ENCODE peak calls at places on chromosome 12, in five cellular contexts. One of them, this sample, is unnamed.

GRCh38 chr12:92042791-92043531 is 102.7 kb downstream of the BTG1 start:
- DNase-seq in amniotic stem cell: no peak
- DNase-seq in type B pancreatic cell: no peak
- DNase-seq in C1 segment of cervical spinal cord: no peak
- DNase-seq in NCI-H460: no peak
- DNase-seq in this sample: no peak

GRCh38 chr12:130803707-130804106 is 35.3 kb downstream of the STX2 start:
- DNase-seq in amniotic stem cell: no peak
- DNase-seq in type B pancreatic cell: no peak
- DNase-seq in C1 segment of cervical spinal cord: no peak
- DNase-seq in NCI-H460: no peak
- DNase-seq in this sample: no peak

GRCh38 chr12:78002878-78003277 is 172.2 kb downstream of the NAV3 start:
- DNase-seq in amniotic stem cell: no peak
- DNase-seq in type B pancreatic cell: no peak
- DNase-seq in C1 segment of cervical spinal cord: no peak
- DNase-seq in NCI-H460: peak
- DNase-seq in this sample: no peak

GRCh38 chr12:101779626-101780025 is 40.4 kb upstream of the SYCP3 start:
- DNase-seq in amniotic stem cell: no peak
- DNase-seq in type B pancreatic cell: no peak
- DNase-seq in C1 segment of cervical spinal cord: no peak
- DNase-seq in NCI-H460: no peak
- DNase-seq in this sample: no peak

GRCh38 chr12:57173089-57173488 is 25.7 kb upstream of the LRP1-AS start:
- DNase-seq in amniotic stem cell: no peak
- DNase-seq in type B pancreatic cell: no peak
- DNase-seq in C1 segment of cervical spinal cord: no peak
- DNase-seq in NCI-H460: peak
- DNase-seq in this sample: no peak

GRCh38 chr12:10364839-10365681 is 24.8 kb downstream of the KLRK1 start:
- DNase-seq in amniotic stem cell: peak
- DNase-seq in type B pancreatic cell: no peak
- DNase-seq in C1 segment of cervical spinal cord: no peak
- DNase-seq in NCI-H460: no peak
- DNase-seq in this sample: peak

GRCh38 chr12:127245437-127245836 is 1021.5 kb upstream of the TMEM132C start:
- DNase-seq in amniotic stem cell: no peak
- DNase-seq in type B pancreatic cell: no peak
- DNase-seq in C1 segment of cervical spinal cord: no peak
- DNase-seq in NCI-H460: no peak
- DNase-seq in this sample: no peak

GRCh38 chr12:12226187-12226586 is 40.7 kb downstream of the LRP6 start:
- DNase-seq in amniotic stem cell: no peak
- DNase-seq in type B pancreatic cell: no peak
- DNase-seq in C1 segment of cervical spinal cord: no peak
- DNase-seq in NCI-H460: no peak
- DNase-seq in this sample: no peak

GRCh38 chr12:112418248-112418595 is 525 bp upstream of the PTPN11 start:
- DNase-seq in amniotic stem cell: no peak
- DNase-seq in type B pancreatic cell: no peak
- DNase-seq in C1 segment of cervical spinal cord: no peak
- DNase-seq in NCI-H460: no peak
- DNase-seq in this sample: no peak

GRCh38 chr12:70571029-70571428 is 66.2 kb downstream of the PTPRB start:
- DNase-seq in amniotic stem cell: no peak
- DNase-seq in type B pancreatic cell: no peak
- DNase-seq in C1 segment of cervical spinal cord: no peak
- DNase-seq in NCI-H460: no peak
- DNase-seq in this sample: no peak

This sample was measured in LoVo.